ENCODE peak calls at places on chromosomes 7 and 10, in six cellular contexts. K, F, C, Z, M and Q are unnamed samples.

GRCh38 chr10:88974012-88974411 is 16.6 kb upstream of the FAS start:
- DNase-seq in K (no peak), F (no peak), C (no peak), Z (no peak), M (no peak), Q (no peak)

GRCh38 chr10:3499120-3499519 is 285.9 kb downstream of the KLF6 start:
- DNase-seq in K (no peak), F (no peak), C (no peak), Z (no peak), M (no peak), Q (no peak)

GRCh38 chr10:68992721-68993440 is 4.3 kb downstream of the KIFBP start:
- DNase-seq in K (no peak), F (no peak), C (no peak), Z (no peak), M (no peak), Q (no peak)

GRCh38 chr10:44343836-44344235 is 41.1 kb downstream of the CXCL12 start:
- DNase-seq in K (no peak), F (no peak), C (no peak), Z (no peak), M (no peak), Q (no peak)

GRCh38 chr10:69048103-69048502 is 39.8 kb upstream of the SRGN start:
- DNase-seq in K (no peak), F (no peak), C (no peak), Z (no peak), M (no peak), Q (no peak)

GRCh38 chr7:22182139-22182538 is 174.8 kb downstream of the RAPGEF5 start:
- DNase-seq in K (no peak), F (no peak), C (no peak), Z (no peak), M (no peak), Q (no peak)

GRCh38 chr10:74960670-74961069 is 134.3 kb downstream of the KAT6B start:
- DNase-seq in K (no peak), F (no peak), C (no peak), Z (no peak), M (no peak), Q (no peak)

GRCh38 chr7:130231792-130232191 is 24.1 kb downstream of the SSMEM1 start:
- DNase-seq in K (no peak), F (no peak), C (no peak), Z (no peak), M (no peak), Q (no peak)

GRCh38 chr10:688621-689426 is 644 bp downstream of the DIP2C start:
- DNase-seq in K (no peak), F (no peak), C (no peak), Z (no peak), M (no peak), Q (no peak)

GRCh38 chr7:36198854-36199266 is 45.8 kb downstream of the EEPD1 start:
- DNase-seq in K (no peak), F (no peak), C (no peak), Z (no peak), M (no peak), Q (no peak)

GRCh38 chr7:129163875-129164544 is 19.5 kb downstream of the TSPAN33 start:
- DNase-seq in K (no peak), F (no peak), C (peak), Z (no peak), M (peak), Q (no peak)

GRCh38 chr7:112452102-112452888 is 2.0 kb downstream of the IFRD1 start:
- DNase-seq in K (no peak), F (peak), C (no peak), Z (no peak), M (peak), Q (no peak)

GRCh38 chr7:7851381-7851780 is 117.2 kb upstream of the GLCCI1 start:
- DNase-seq in K (no peak), F (no peak), C (no peak), Z (no peak), M (no peak), Q (no peak)

GRCh38 chr10:29471483-29471859 is 163.3 kb downstream of the SVIL start:
- DNase-seq in K (no peak), F (no peak), C (no peak), Z (no peak), M (no peak), Q (no peak)

GRCh38 chr10:88926484-88927249 is 25.9 kb downstream of the ACTA2 start:
- DNase-seq in K (no peak), F (no peak), C (no peak), Z (no peak), M (no peak), Q (no peak)

GRCh38 chr7:55489552-55489951 is 82.8 kb downstream of the VOPP1 start:
- DNase-seq in K (no peak), F (no peak), C (no peak), Z (no peak), M (no peak), Q (no peak)

GRCh38 chr7:8442814-8443304 is 9.4 kb downstream of the NXPH1 start:
- DNase-seq in K (no peak), F (no peak), C (peak), Z (no peak), M (no peak), Q (no peak)

GRCh38 chr7:17302575-17303142 is 4.2 kb downstream of the AHR start:
- DNase-seq in K (no peak), F (no peak), C (no peak), Z (peak), M (no peak), Q (no peak)

GRCh38 chr10:48455392-48456151 is 149.1 kb downstream of the MAPK8 start:
- DNase-seq in K (no peak), F (no peak), C (no peak), Z (no peak), M (no peak), Q (no peak)

GRCh38 chr7:79386688-79387422 is 66.6 kb downstream of the MAGI2 start:
- DNase-seq in K (no peak), F (no peak), C (no peak), Z (no peak), M (no peak), Q (no peak)

GRCh38 chr7:123643495-123644428 is 11.9 kb upstream of the LMOD2 start:
- DNase-seq in K (peak), F (no peak), C (no peak), Z (no peak), M (peak), Q (no peak)

GRCh38 chr7:37327288-37327687 is 121.4 kb downstream of the ELMO1 start:
- DNase-seq in K (no peak), F (no peak), C (no peak), Z (no peak), M (no peak), Q (no peak)
- TF ChIP-seq POLR2A in K (no peak), F (no peak), C (no peak), Z (no peak), M (no peak), Q (no peak)

DNA sequence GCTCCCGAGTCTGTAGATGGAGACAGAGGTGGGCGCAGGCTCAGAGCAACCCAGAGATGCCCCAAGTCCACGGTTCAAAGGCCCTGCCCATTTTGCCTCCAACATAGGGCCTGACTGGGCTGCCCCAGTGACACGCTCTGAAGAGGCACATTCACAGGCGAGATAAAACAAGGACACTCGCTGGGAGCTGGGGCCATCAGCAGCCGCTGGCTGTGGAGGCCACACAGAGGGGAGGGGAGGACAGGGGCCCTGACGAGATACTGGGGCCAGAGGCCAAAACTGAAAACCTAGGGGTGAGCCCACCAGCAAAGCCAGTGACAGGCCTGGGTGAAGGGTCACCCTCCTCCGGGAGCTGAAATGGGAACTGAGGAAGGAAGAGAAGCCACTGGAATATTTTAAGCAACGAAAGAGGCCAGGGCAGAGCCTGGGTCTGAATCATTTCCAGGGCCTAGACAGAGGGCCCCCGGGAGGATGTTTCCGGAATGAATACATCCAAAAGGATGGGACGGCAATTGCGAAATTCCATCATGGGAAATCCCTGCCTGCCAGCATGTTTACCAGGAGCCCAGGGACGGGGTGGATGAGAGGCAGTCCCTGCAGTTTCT is 28.8 kb upstream of the HSPA12A start:
- DNase-seq in K (no peak), F (no peak), C (no peak), Z (no peak), M (peak), Q (no peak)
- TF ChIP-seq TAF1 in K (no peak), F (no peak), C (no peak), Z (no peak), M (no peak), Q (no peak)

GRCh38 chr10:12710594-12711343 is 290.7 kb downstream of the CCDC3 start:
- DNase-seq in K (peak), F (peak), C (peak), Z (peak), M (peak), Q (peak)
- TF ChIP-seq POLR2AphosphoS5 in K (no peak), F (no peak), C (no peak), Z (no peak), M (no peak), Q (no peak)

GRCh38 chr7:4683884-4684565 is 1.9 kb downstream of the FOXK1 start:
- DNase-seq in K (no peak), F (no peak), C (peak), Z (peak), M (peak), Q (no peak)
- TF ChIP-seq POLR2A in K (no peak), F (peak), C (no peak), Z (peak), M (no peak), Q (no peak)

GRCh38 chr7:157857578-157858075 is 520.8 kb downstream of the DNAJB6 start:
- DNase-seq in K (no peak), F (no peak), C (no peak), Z (no peak), M (no peak), Q (no peak)
- TF ChIP-seq TAF1 in K (no peak), F (no peak), C (no peak), Z (no peak), M (no peak), Q (no peak)

DNA sequence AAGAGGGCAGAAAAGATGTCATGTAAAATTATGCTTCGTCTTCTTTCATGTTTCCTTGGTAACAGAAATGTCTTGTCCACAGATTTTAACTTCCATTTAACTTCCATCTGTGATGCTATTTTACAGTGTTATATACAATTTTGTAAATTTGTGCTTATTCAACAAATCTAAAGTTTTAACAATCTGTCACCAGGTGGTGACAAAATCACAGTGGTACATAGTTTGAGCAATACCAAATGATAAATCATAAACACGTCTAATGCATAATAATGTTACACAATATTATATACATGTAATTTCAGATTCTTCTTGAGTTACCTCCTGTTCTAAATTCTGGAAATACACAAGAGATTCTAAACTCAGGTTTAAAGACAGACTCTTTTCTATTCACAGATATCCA is 784.4 kb upstream of the CELF2 start:
- DNase-seq in K (no peak), F (no peak), C (no peak), Z (no peak), M (no peak), Q (no peak)
- TF ChIP-seq POLR2AphosphoS5 in K (no peak), F (no peak), C (no peak), Z (no peak), M (no peak), Q (no peak)

GRCh38 chr7:98439484-98439883 is 38.6 kb upstream of the BAIAP2L1 start:
- DNase-seq in K (no peak), F (no peak), C (no peak), Z (no peak), M (no peak), Q (no peak)
- TF ChIP-seq POLR2A in K (no peak), F (no peak), C (no peak), Z (no peak), M (no peak), Q (no peak)

DNA sequence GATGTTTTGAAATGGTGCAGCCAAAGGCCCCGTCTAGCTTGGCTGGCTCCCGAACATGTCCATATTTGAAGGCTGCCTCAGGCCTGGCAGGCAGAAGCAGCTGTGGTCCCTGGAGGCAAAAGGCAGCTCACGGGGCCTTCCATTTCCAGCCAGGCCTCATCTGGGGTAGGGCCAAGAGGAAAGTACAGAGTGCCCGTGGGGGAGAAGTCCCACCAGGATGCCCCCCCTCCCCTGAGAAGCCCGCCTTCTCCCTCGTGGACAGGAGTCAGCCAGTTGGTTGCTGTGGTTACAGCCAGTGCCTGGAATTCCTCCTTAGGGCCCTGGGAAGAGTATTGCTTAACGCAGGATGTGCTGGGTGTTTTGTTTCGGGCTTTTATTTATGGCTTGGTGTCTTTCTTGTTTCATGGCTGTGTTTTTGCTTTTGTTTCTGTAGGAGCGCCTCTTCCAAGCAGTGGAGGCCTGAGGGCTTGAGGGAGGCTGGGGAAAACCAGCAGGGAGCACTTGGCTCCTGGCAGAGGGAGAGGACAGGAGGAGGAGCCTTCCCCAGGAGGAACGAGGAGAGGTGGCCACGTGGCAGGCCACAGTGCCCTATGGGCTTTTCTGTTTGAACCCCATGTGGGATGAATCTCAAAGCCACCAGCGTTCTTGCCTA is 45.4 kb downstream of the CHST3 start:
- DNase-seq in K (no peak), F (no peak), C (no peak), Z (no peak), M (no peak), Q (no peak)
- TF ChIP-seq TAF1 in K (no peak), F (no peak), C (no peak), Z (no peak), M (no peak), Q (no peak)

GRCh38 chr7:138565451-138566114 is 105.5 kb downstream of the TRIM24 start:
- DNase-seq in K (no peak), F (no peak), C (no peak), Z (no peak), M (peak), Q (no peak)
- TF ChIP-seq POLR2AphosphoS5 in K (no peak), F (no peak), C (no peak), Z (no peak), M (peak), Q (no peak)

GRCh38 chr10:110225756-110226554 is 18.6 kb downstream of the MXI1 start:
- DNase-seq in K (peak), F (peak), C (peak), Z (no peak), M (peak), Q (peak)
- TF ChIP-seq POLR2A in K (no peak), F (no peak), C (peak), Z (peak), M (peak), Q (no peak)